ENCODE peak calls at places on chromosome 17, in four cellular contexts. T is esophagus muscularis mucosa, Q is cardiac muscle cell, V is adrenal gland. W is an unnamed sample. For H3K9me3 and H3K4me1, the result is how much of the 10 kb centered on the place peaks cover.

GRCh38 chr17:56785997-56786680 is 47.6 kb downstream of the C17orf67 start:
- DNase-seq in T (no peak), Q (no peak), V (no peak), W (no peak)

GRCh38 chr17:63579633-63580032 is 21.1 kb upstream of the TACO1 start:
- DNase-seq in T (no peak), Q (no peak), V (no peak), W (no peak)

GRCh38 chr17:47188266-47188665 is 829 bp downstream of the CDC27 start:
- DNase-seq in T (no peak), Q (no peak), V (no peak), W (no peak)

GRCh38 chr17:51397361-51398127 is 137.2 kb downstream of the UTP18 start:
- DNase-seq in T (no peak), Q (no peak), V (no peak), W (no peak)

GRCh38 chr17:36869856-36870617 is 67.2 kb upstream of the LHX1 start:
- DNase-seq in T (no peak), Q (no peak), V (peak), W (no peak)

GRCh38 chr17:52824542-52824941 is 666.0 kb upstream of the CA10 start:
- DNase-seq in T (no peak), Q (no peak), V (no peak), W (no peak)

GRCh38 chr17:56937688-56938087 is 23.2 kb downstream of the COIL start:
- DNase-seq in T (no peak), Q (no peak), V (no peak), W (no peak)

GRCh38 chr17:4038076-4038475 is 73.8 kb upstream of the ATP2A3 start:
- DNase-seq in T (no peak), Q (no peak), V (no peak), W (no peak)

GRCh38 chr17:35871415-35871814 is 2.7 kb upstream of the HEATR9 start:
- DNase-seq in T (no peak), Q (no peak), V (no peak), W (no peak)

GRCh38 chr17:81026266-81027036 is 8.5 kb upstream of the BAIAP2 start:
- DNase-seq in T (no peak), Q (no peak), V (no peak), W (peak)

GRCh38 chr17:43359469-43360105 is 39.2 kb upstream of the ARL4D start:
- DNase-seq in T (no peak), Q (no peak), V (no peak), W (no peak)

GRCh38 chr17:2146132-2146871 is 91.4 kb downstream of the HIC1 start:
- DNase-seq in T (no peak), Q (no peak), V (no peak), W (no peak)

GRCh38 chr17:80964231-80964856 is 27.3 kb upstream of the CHMP6 start:
- DNase-seq in T (no peak), Q (no peak), V (no peak), W (no peak)

GRCh38 chr17:18074566-18075272 is 13.0 kb upstream of the DRG2 start:
- DNase-seq in T (no peak), Q (no peak), V (no peak), W (no peak)

GRCh38 chr17:82414548-82415281 is 3.4 kb upstream of the HEXD start:
- DNase-seq in T (no peak), Q (peak), V (peak), W (peak)

GRCh38 chr17:57528084-57528451 is 217.0 kb downstream of the CCDC182 start:
- DNase-seq in T (no peak), Q (no peak), V (no peak), W (no peak)

GRCh38 chr17:2595200-2595599 is 1.7 kb downstream of the PAFAH1B1 start:
- DNase-seq in T (no peak), Q (no peak), V (no peak), W (no peak)

GRCh38 chr17:35973333-35974260 is 7.7 kb downstream of the CCL16 start:
- DNase-seq in T (peak), Q (no peak), V (peak), W (no peak)

GRCh38 chr17:33291248-33292183 is 1.6 kb downstream of the ASIC2 start:
- DNase-seq in T (no peak), Q (peak), V (no peak), W (peak)

GRCh38 chr17:80941171-80941570 is 50.5 kb upstream of the CHMP6 start:
- DNase-seq in T (no peak), Q (no peak), V (no peak), W (peak)

GRCh38 chr17:69489303-69489702 is 74.8 kb downstream of the MAP2K6 start:
- DNase-seq in T (no peak), Q (no peak), V (no peak), W (no peak)

GRCh38 chr17:27590864-27591263 is 40.1 kb upstream of the LGALS9 start:
- DNase-seq in T (no peak), Q (no peak), V (no peak), W (no peak)

GRCh38 chr17:38853292-38854219 is at the start of gene RPL23:
- DNase-seq in T (peak), Q (peak), V (peak), W (peak)

GRCh38 chr17:80485846-80486245 is 9.4 kb upstream of the NPTX1 start:
- DNase-seq in T (no peak), Q (no peak), V (no peak), W (no peak)

GRCh38 chr17:15649861-15650391 is 30.4 kb upstream of the FBXW10B start:
- DNase-seq in T (peak), Q (no peak), V (peak), W (no peak)

GRCh38 chr17:44792276-44792675 is 33.5 kb downstream of the ADAM11 start:
- DNase-seq in T (no peak), Q (no peak), V (no peak), W (no peak)

GRCh38 chr17:32596206-32596605 is 109.4 kb downstream of the CDK5R1 start:
- DNase-seq in T (no peak), Q (no peak), V (no peak), W (no peak)

GRCh38 chr17:44217738-44218343 is 1.6 kb downstream of the UBTF start:
- DNase-seq in T (no peak), Q (no peak), V (no peak), W (no peak)

GRCh38 chr17:2213291-2213960 is 90.2 kb downstream of the SMG6 start:
- DNase-seq in T (no peak), Q (no peak), V (no peak), W (no peak)

GRCh38 chr17:57002904-57003303 is 25.0 kb downstream of the SCPEP1 start:
- DNase-seq in T (no peak), Q (no peak), V (no peak), W (no peak)

GRCh38 chr17:65785109-65785508 is 223.7 kb upstream of the AXIN2 start:
- DNase-seq in T (no peak), Q (no peak), V (no peak), W (no peak)

GRCh38 chr17:31900877-31901276 is 631 bp downstream of the UTP6 start:
- DNase-seq in T (no peak), Q (peak), V (no peak), W (no peak)

GRCh38 chr17:22484826-22485225 is 792.5 kb downstream of the KCNJ18 start:
- DNase-seq in T (no peak), Q (no peak), V (no peak), W (no peak)
- H3K9me3 ChIP-seq in T (under half), Q (under half), V (under half), W (under half)

GRCh38 chr17:77398274-77398673 is 257.5 kb downstream of the SEC14L1 start:
- DNase-seq in T (no peak), Q (no peak), V (no peak), W (no peak)
- H3K4me1 ChIP-seq in T (half or more), Q (under half), V (half or more), W (half or more)

GRCh38 chr17:50238594-50239287 is 35.5 kb upstream of the TMEM92 start:
- DNase-seq in T (no peak), Q (no peak), V (no peak), W (no peak)

GRCh38 chr17:50239913-50240312 is 34.4 kb upstream of the TMEM92 start:
- DNase-seq in T (no peak), Q (no peak), V (no peak), W (no peak)

GRCh38 chr17:50234581-50234980 is 33.1 kb upstream of the COL1A1 start:
- DNase-seq in T (no peak), Q (no peak), V (no peak), W (no peak)
- TF ChIP-seq CTCF in T (no peak), Q (no peak), V (no peak), W (no peak)

GRCh38 chr17:20998571-20999043 is 44.2 kb downstream of the USP22 start:
- DNase-seq in T (no peak), Q (no peak), V (no peak), W (no peak)

GRCh38 chr17:20997711-20998570 is 44.9 kb downstream of the USP22 start:
- DNase-seq in T (no peak), Q (no peak), V (no peak), W (peak)

GRCh38 chr17:20995873-20996723 is 46.7 kb downstream of the USP22 start:
- DNase-seq in T (no peak), Q (no peak), V (no peak), W (no peak)

GRCh38 chr17:20995164-20995872 is 47.5 kb downstream of the USP22 start:
- DNase-seq in T (no peak), Q (no peak), V (no peak), W (peak)

DNA sequence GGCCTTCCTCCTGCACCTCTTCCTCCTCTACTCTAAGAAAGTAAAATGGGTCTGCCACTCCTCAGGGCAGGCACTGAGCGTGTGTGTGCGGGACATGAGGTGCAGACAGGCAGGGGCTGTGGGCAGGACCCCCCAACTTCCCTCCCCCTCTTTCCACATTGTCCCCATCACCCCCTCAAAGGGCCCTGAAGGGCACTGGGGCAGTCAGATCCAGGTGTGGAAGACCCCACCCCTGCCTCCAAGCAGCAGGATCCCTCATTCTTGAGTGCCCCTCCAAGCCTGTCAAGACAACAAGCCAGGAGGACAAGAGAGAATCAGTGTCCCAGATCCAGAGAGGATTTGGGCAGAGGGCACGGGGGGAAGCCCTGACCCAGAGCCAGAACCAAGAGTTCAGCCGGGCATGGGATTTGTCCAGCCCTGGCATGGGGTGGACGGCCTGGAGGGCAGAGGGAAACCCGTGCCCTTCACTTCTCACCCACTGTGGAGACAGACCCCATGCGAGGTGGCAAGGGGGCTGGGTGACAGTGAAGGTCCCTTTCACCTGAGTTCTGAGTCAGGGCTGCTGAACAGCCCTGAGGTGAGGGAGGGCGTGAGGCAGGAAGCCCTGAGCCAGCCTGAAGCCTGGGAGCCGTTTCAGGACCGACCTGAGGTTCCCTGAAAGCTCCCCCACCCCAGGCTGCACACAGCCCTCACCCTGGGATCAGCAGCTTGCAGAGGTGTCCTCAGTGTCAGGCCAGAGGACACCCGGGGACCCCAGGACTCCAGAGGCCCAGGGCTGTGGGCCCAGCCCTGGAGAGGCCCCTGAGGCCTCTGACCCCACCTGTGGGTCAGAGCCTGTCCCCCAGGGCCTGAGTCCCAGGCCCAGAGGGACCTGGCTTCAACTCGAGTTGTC is 45.8 kb downstream of the USP22 start:
- DNase-seq in T (no peak), Q (no peak), V (no peak), W (no peak)
- H3K9me3 ChIP-seq in T (under half), Q (under half), V (under half), W (under half)

GRCh38 chr17:77315010-77315409 is 174.2 kb downstream of the SEC14L1 start:
- DNase-seq in T (no peak), Q (no peak), V (no peak), W (no peak)

GRCh38 chr17:77312786-77313599 is 172.2 kb downstream of the SEC14L1 start:
- DNase-seq in T (no peak), Q (no peak), V (peak), W (no peak)

GRCh38 chr17:77315551-77316190 is 174.9 kb downstream of the SEC14L1 start:
- DNase-seq in T (no peak), Q (no peak), V (peak), W (no peak)

GRCh38 chr17:77313831-77314230 is 173.1 kb downstream of the SEC14L1 start:
- DNase-seq in T (no peak), Q (no peak), V (peak), W (no peak)

GRCh38 chr17:77314601-77315000 is 173.8 kb downstream of the SEC14L1 start:
- DNase-seq in T (no peak), Q (no peak), V (peak), W (no peak)
- H3K4me1 ChIP-seq in T (half or more), Q (under half), V (under half), W (under half)

DNA sequence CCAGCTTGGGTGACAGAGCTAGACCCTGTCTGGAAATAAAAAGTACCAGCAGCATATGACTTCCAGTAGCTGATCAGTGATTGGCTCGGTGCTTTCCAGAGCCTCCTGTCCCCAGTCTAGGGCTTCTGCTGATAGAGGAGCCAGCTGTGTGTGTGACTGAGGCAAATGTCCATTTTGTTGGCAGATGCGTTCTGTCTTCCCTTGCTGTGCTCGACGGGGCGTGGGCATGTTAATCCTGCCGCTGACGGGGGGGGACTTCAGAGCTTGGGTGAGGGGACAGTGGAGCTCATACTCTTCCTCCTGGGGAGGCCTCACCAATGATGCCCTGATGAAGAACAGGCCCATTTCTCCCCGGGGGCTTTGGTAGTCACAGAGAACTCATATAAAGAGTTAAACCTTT is 14.6 kb downstream of the KCTD2 start:
- DNase-seq in T (no peak), Q (no peak), V (no peak), W (no peak)
- TF ChIP-seq CTCF in T (no peak), Q (no peak), V (no peak), W (no peak)

DNA sequence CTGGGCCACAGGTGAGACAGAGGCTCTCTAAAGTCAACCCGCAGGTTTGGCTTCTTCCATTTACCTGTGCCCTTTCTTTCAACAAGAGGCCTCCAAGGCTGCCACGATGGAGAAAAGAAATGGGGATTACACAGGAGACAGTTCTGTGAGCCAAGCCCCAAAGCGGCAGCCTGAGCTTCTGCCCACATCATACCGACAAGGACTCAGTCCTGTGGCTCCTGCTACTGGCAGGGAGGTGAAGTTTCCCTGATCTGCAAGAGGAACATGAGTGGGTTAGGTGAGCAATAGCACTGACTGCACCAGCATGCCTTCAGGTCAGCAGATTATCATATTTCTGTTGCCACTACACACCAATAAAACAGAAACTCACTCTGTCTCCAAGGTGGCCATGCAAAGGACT is 800.0 kb downstream of the KCNJ18 start:
- DNase-seq in T (no peak), Q (no peak), V (no peak), W (no peak)
- H3K9me3 ChIP-seq in T (under half), Q (under half), V (under half), W (under half)

DNA sequence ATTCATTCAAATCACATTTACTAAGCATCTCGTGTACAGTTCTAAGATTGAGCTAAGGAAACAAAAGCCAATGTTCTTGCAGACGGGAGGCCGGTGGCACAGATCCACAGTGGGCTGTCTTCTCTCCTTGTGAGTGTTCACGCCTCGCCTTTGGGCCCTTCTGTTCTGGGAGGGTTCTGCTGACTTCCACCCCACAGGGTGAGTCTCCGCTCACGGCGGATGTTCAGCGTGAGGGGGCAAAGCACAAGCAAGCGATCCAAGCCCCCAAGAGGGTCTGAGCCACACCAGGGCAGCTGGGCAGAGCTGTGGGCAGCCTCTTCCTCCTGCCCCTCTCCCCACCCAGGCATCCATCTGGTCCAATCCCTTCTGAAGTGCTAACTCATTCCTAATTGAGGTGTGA is 84.3 kb upstream of the DOC2B start:
- DNase-seq in T (no peak), Q (no peak), V (peak), W (peak)
- H3K4me1 ChIP-seq in T (under half), Q (under half), V (under half), W (under half)